ENCODE peak calls at places on chromosomes 2 and 18, in eight cellular contexts. Z is nephron progenitor cell, U is upper lobe of right lung, B is GM12865, J is body of pancreas, G is left ventricle myocardium inferior, S is activated B cell treated with CpG ODN at 0.5 μM for 24 hours, X is IMR-90. E is an unnamed sample.

GRCh38 chr2:170771049-170771937 is 1.1 kb downstream of the ERICH2 start:
- DNase-seq in Z (no peak), U (no peak), B (no peak), J (no peak), G (no peak), S (no peak), X (peak; percentile 15), E (peak; percentile 18)

GRCh38 chr18:34976534-34976898 is 64.7 kb upstream of the MAPRE2 start:
- DNase-seq in Z (no peak), U (no peak), B (no peak), J (no peak), G (no peak), S (no peak), X (no peak), E (no peak)

GRCh38 chr18:48576454-48576766 is 37.6 kb downstream of the CTIF start:
- DNase-seq in Z (no peak), U (no peak), B (no peak), J (no peak), G (no peak), S (no peak), X (no peak), E (no peak)

GRCh38 chr2:164498841-164499240 is 122.4 kb downstream of the GRB14 start:
- DNase-seq in Z (no peak), U (no peak), B (no peak), J (no peak), G (no peak), S (no peak), X (no peak), E (no peak)

GRCh38 chr2:126050991-126051736 is 604.8 kb upstream of the GYPC start:
- DNase-seq in Z (no peak), U (no peak), B (no peak), J (no peak), G (no peak), S (no peak), X (no peak), E (no peak)

GRCh38 chr18:42922363-42922762 is 193.1 kb downstream of the RIT2 start:
- DNase-seq in Z (no peak), U (no peak), B (no peak), J (no peak), G (no peak), S (no peak), X (no peak), E (no peak)

GRCh38 chr2:157523270-157524059 is 79.6 kb upstream of the CYTIP start:
- DNase-seq in Z (no peak), U (no peak), B (no peak), J (no peak), G (no peak), S (no peak), X (no peak), E (no peak)

GRCh38 chr2:19807346-19807745 is 94.4 kb downstream of the TTC32 start:
- DNase-seq in Z (no peak), U (no peak), B (no peak), J (no peak), G (no peak), S (no peak), X (no peak), E (no peak)

GRCh38 chr2:121688820-121689219 is 39.6 kb upstream of the CLASP1 start:
- DNase-seq in Z (no peak), U (no peak), B (no peak), J (no peak), G (no peak), S (no peak), X (no peak), E (no peak)

GRCh38 chr2:160300203-160300602 is 100.1 kb upstream of the ITGB6 start:
- DNase-seq in Z (no peak), U (no peak), B (no peak), J (no peak), G (no peak), S (no peak), X (no peak), E (no peak)

GRCh38 chr2:85215074-85216050 is 82.2 kb downstream of the TCF7L1 start:
- DNase-seq in Z (peak; percentile 69), U (no peak), B (peak; percentile 9), J (no peak), G (no peak), S (no peak), X (peak; percentile 93), E (no peak)

GRCh38 chr2:121944072-121944829 is 188.8 kb downstream of the TSN start:
- DNase-seq in Z (no peak), U (no peak), B (no peak), J (no peak), G (no peak), S (no peak), X (peak; percentile 56), E (peak; percentile 89)

GRCh38 chr18:68766433-68766832 is 31.4 kb upstream of the CCDC102B start:
- DNase-seq in Z (no peak), U (no peak), B (no peak), J (no peak), G (no peak), S (no peak), X (peak; percentile 9), E (no peak)

GRCh38 chr2:239276813-239277193 is 124.0 kb downstream of the HDAC4 start:
- DNase-seq in Z (no peak), U (no peak), B (no peak), J (no peak), G (no peak), S (peak; percentile 12), X (no peak), E (no peak)

GRCh38 chr2:43218550-43219382 is 7.6 kb downstream of the ZFP36L2 start:
- DNase-seq in Z (no peak), U (peak; percentile 84), B (peak; percentile 87), J (peak; percentile 59), G (peak; percentile 54), S (peak; percentile 44), X (peak; percentile 10), E (peak; percentile 71)

GRCh38 chr2:23713352-23713751 is 213.6 kb downstream of the ATAD2B start:
- DNase-seq in Z (no peak), U (no peak), B (no peak), J (no peak), G (no peak), S (no peak), X (no peak), E (no peak)

GRCh38 chr2:10278029-10278762 is 24.5 kb upstream of the HPCAL1 start:
- DNase-seq in Z (no peak), U (peak; percentile 89), B (peak; percentile 13), J (peak; percentile 45), G (peak; percentile 73), S (no peak), X (peak; percentile 42), E (peak; percentile 27)

GRCh38 chr2:95354925-95355324 is 47.6 kb upstream of the FAHD2A start:
- DNase-seq in Z (no peak), U (peak; percentile 44), B (no peak), J (no peak), G (no peak), S (no peak), X (no peak), E (no peak)

GRCh38 chr18:76479351-76480238 is 15.4 kb downstream of the ZNF516 start:
- DNase-seq in Z (no peak), U (no peak), B (no peak), J (no peak), G (no peak), S (no peak), X (no peak), E (no peak)

GRCh38 chr18:46447792-46448191 is 209.2 kb downstream of the LOXHD1 start:
- DNase-seq in Z (no peak), U (no peak), B (no peak), J (no peak), G (no peak), S (no peak), X (no peak), E (no peak)

GRCh38 chr18:46448347-46448746 is 208.7 kb downstream of the LOXHD1 start:
- DNase-seq in Z (no peak), U (no peak), B (no peak), J (no peak), G (no peak), S (no peak), X (no peak), E (no peak)

GRCh38 chr18:46445914-46446313 is 211.1 kb downstream of the LOXHD1 start:
- DNase-seq in Z (no peak), U (no peak), B (no peak), J (no peak), G (no peak), S (no peak), X (no peak), E (no peak)

GRCh38 chr18:46449033-46449432 is 208.0 kb downstream of the LOXHD1 start:
- DNase-seq in Z (no peak), U (no peak), B (no peak), J (no peak), G (no peak), S (no peak), X (no peak), E (peak; percentile 57)

GRCh38 chr18:46447323-46447722 is 209.7 kb downstream of the LOXHD1 start:
- DNase-seq in Z (no peak), U (no peak), B (no peak), J (no peak), G (no peak), S (no peak), X (no peak), E (no peak)
- TF ChIP-seq CTCF in Z (no peak), U (no peak), B (no peak), J (no peak), G (no peak), S (no peak), X (no peak), E (no peak)

GRCh38 chr2:199463708-199464613 is 6.2 kb upstream of the SATB2 start:
- DNase-seq in Z (peak; percentile 41), U (no peak), B (no peak), J (no peak), G (no peak), S (no peak), X (no peak), E (no peak)
- TF ChIP-seq CTCF in Z (no peak), U (no peak), B (no peak), J (no peak), G (peak; percentile 2), S (no peak), X (no peak), E (no peak)

GRCh38 chr2:205321240-205321639 is 361.1 kb upstream of the NRP2 start:
- DNase-seq in Z (no peak), U (no peak), B (no peak), J (no peak), G (no peak), S (no peak), X (peak; percentile 58), E (no peak)

GRCh38 chr2:205324355-205324754 is 357.9 kb upstream of the NRP2 start:
- DNase-seq in Z (no peak), U (no peak), B (no peak), J (no peak), G (no peak), S (no peak), X (no peak), E (no peak)

GRCh38 chr2:205323929-205324328 is 358.4 kb upstream of the NRP2 start:
- DNase-seq in Z (no peak), U (no peak), B (peak; percentile 10), J (no peak), G (no peak), S (no peak), X (no peak), E (peak; percentile 43)
- TF ChIP-seq CTCF in Z (no peak), U (peak; percentile 17), B (peak; percentile 37), J (peak; percentile 41), G (peak; percentile 44), S (no peak), X (peak; percentile 39), E (peak; percentile 63)

DNA sequence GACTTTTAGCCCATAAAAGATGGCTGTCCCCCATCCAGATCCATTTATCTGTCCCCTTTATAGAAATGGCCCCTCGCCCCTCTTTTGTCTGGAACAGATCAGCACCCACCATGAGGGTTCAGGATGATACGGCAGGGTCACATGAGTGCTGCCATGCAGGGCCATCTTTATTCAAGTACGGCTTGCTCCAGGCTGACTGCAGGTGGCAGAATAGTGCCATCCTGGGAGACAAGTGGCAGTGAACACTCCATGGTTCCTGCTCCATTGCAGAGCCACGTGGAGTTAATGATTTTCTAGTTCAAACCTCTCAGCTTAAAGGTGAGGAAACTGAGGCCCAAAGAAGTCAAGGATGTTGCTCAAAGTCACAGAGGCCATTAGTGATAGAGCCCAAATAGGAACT is 180.6 kb downstream of the CLIP4 start:
- DNase-seq in Z (peak; percentile 27), U (peak; percentile 55), B (peak; percentile 40), J (peak; percentile 24), G (no peak), S (no peak), X (peak; percentile 26), E (peak; percentile 62)
- TF ChIP-seq CTCF in Z (no peak), U (peak; percentile 15), B (peak; percentile 37), J (peak; percentile 70), G (peak; percentile 50), S (no peak), X (peak; percentile 41), E (peak; percentile 60)